ENCODE peak calls at places on chromosomes 1 and 21, in six cellular contexts. One of them, this sample, is unnamed.

GRCh38 chr1:209659909-209660308 is 7.7 kb upstream of the LAMB3 start:
- DNase-seq in WTC11: no peak
- DNase-seq in K562: no peak
- DNase-seq in A549: no peak
- DNase-seq in endothelial cell of umbilical vein: peak
- DNase-seq in HepG2: no peak
- DNase-seq in this sample: no peak

GRCh38 chr1:161021168-161021958 is 411 bp upstream of the F11R start:
- DNase-seq in HepG2: peak
- DNase-seq in WTC11: peak
- DNase-seq in endothelial cell of umbilical vein: peak
- DNase-seq in A549: peak
- DNase-seq in K562: peak
- DNase-seq in this sample: peak

GRCh38 chr1:218312509-218312908 is 27.4 kb downstream of the RRP15 start:
- DNase-seq in A549: no peak
- DNase-seq in WTC11: no peak
- DNase-seq in HepG2: no peak
- DNase-seq in endothelial cell of umbilical vein: peak
- DNase-seq in K562: no peak
- DNase-seq in this sample: no peak

GRCh38 chr1:41919764-41920397 is 1.2 kb upstream of the HIVEP3 start:
- DNase-seq in HepG2: no peak
- DNase-seq in K562: peak
- DNase-seq in A549: no peak
- DNase-seq in endothelial cell of umbilical vein: no peak
- DNase-seq in WTC11: peak
- DNase-seq in this sample: no peak

GRCh38 chr1:185939142-185939541 is 205.0 kb downstream of the HMCN1 start:
- DNase-seq in WTC11: no peak
- DNase-seq in HepG2: no peak
- DNase-seq in A549: no peak
- DNase-seq in endothelial cell of umbilical vein: no peak
- DNase-seq in K562: no peak
- DNase-seq in this sample: no peak

GRCh38 chr1:229102741-229103480 is 168.0 kb upstream of the RAB4A start:
- DNase-seq in WTC11: peak
- DNase-seq in endothelial cell of umbilical vein: no peak
- DNase-seq in K562: no peak
- DNase-seq in HepG2: no peak
- DNase-seq in A549: no peak
- DNase-seq in this sample: no peak

GRCh38 chr1:207004931-207005830 is 27.4 kb downstream of the C1orf116 start:
- DNase-seq in A549: peak
- DNase-seq in HepG2: peak
- DNase-seq in endothelial cell of umbilical vein: peak
- DNase-seq in K562: peak
- DNase-seq in WTC11: peak
- DNase-seq in this sample: no peak

GRCh38 chr21:45971487-45972352 is 9.8 kb upstream of the COL6A1 start:
- DNase-seq in HepG2: no peak
- DNase-seq in K562: no peak
- DNase-seq in A549: no peak
- DNase-seq in WTC11: no peak
- DNase-seq in endothelial cell of umbilical vein: no peak
- DNase-seq in this sample: no peak

GRCh38 chr1:93554883-93555872 is 107.3 kb downstream of the FNBP1L start:
- DNase-seq in endothelial cell of umbilical vein: peak
- DNase-seq in A549: no peak
- DNase-seq in K562: peak
- DNase-seq in WTC11: no peak
- DNase-seq in HepG2: no peak
- DNase-seq in this sample: no peak

GRCh38 chr1:13808729-13809131 is 108.7 kb downstream of the PRDM2 start:
- DNase-seq in K562: peak
- DNase-seq in A549: no peak
- DNase-seq in endothelial cell of umbilical vein: no peak
- DNase-seq in WTC11: no peak
- DNase-seq in HepG2: no peak
- DNase-seq in this sample: no peak

GRCh38 chr21:42495765-42496119 is 282 bp downstream of the RSPH1 start:
- DNase-seq in WTC11: no peak
- DNase-seq in K562: no peak
- DNase-seq in endothelial cell of umbilical vein: no peak
- DNase-seq in A549: peak
- DNase-seq in HepG2: no peak
- DNase-seq in this sample: no peak

GRCh38 chr1:43293171-43293570 is 7.6 kb upstream of the TIE1 start:
- DNase-seq in A549: no peak
- DNase-seq in HepG2: no peak
- DNase-seq in endothelial cell of umbilical vein: no peak
- DNase-seq in K562: no peak
- DNase-seq in WTC11: no peak
- DNase-seq in this sample: no peak

DNA sequence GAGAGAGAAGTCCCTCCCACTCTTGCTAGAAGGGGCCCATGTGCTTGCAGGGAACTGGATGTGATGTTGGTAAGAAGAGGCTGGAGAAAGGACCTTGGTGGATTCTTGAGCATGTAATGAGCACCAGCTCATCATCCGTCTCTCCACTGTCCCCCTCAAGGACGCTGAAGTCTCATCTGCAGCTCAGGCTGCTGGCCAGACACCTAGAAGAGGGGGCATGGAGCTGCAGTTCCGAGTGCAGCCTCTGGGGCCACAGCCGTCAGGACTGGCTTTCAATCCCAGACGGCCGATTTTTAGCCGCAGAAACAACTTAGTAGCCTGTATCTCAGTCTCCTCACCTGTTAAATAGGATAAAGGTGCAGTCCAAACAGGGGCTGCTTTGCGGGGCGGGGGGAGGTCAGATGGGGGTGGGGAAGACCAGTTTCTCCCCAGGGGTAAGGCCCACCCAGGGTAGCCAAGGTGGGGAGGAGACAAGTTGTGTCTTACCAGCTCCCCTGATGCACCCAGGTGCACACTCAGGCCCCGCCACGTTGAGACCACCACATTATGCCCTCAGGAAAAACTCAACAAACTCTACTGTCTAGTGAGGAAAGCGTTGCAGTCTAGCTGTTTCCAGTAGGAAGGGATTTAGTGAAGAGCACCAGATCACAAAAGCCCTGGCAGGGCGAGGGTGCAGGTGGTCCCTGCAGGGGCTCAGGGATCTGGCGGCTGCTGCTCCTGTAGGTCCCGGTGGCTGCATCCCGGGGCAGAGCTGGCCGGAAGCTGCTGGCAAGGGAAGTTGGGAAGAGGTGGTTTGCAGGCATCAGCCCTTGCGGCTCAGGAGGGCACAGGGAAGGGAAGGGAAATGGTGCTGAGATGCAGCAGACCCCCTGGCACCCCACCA is 29.5 kb downstream of the LDLRAP1 start:
- DNase-seq in WTC11: peak
- DNase-seq in A549: peak
- DNase-seq in endothelial cell of umbilical vein: peak
- DNase-seq in HepG2: no peak
- DNase-seq in K562: peak
- DNase-seq in this sample: peak
- TF ChIP-seq JUN in WTC11: no peak
- TF ChIP-seq JUN in A549: no peak
- TF ChIP-seq JUN in endothelial cell of umbilical vein: no peak
- TF ChIP-seq JUN in HepG2: no peak
- TF ChIP-seq JUN in K562: no peak
- TF ChIP-seq JUN in this sample: no peak

GRCh38 chr1:222644649-222645005 is 26.7 kb downstream of the MIA3 start:
- DNase-seq in WTC11: no peak
- DNase-seq in HepG2: no peak
- DNase-seq in K562: no peak
- DNase-seq in endothelial cell of umbilical vein: no peak
- DNase-seq in A549: no peak
- DNase-seq in this sample: no peak

GRCh38 chr1:222643937-222644648 is 26.2 kb downstream of the MIA3 start:
- DNase-seq in A549: peak
- DNase-seq in HepG2: peak
- DNase-seq in K562: peak
- DNase-seq in WTC11: peak
- DNase-seq in endothelial cell of umbilical vein: peak
- DNase-seq in this sample: peak

GRCh38 chr1:222641269-222641948 is 23.5 kb downstream of the MIA3 start:
- DNase-seq in K562: no peak
- DNase-seq in WTC11: no peak
- DNase-seq in HepG2: no peak
- DNase-seq in endothelial cell of umbilical vein: no peak
- DNase-seq in A549: no peak
- DNase-seq in this sample: no peak

GRCh38 chr1:222642468-222642867 is 24.6 kb downstream of the MIA3 start:
- DNase-seq in K562: no peak
- DNase-seq in A549: no peak
- DNase-seq in HepG2: no peak
- DNase-seq in WTC11: no peak
- DNase-seq in endothelial cell of umbilical vein: no peak
- DNase-seq in this sample: no peak

GRCh38 chr1:222643603-222643936 is 25.7 kb downstream of the MIA3 start:
- DNase-seq in endothelial cell of umbilical vein: no peak
- DNase-seq in WTC11: no peak
- DNase-seq in K562: peak
- DNase-seq in A549: peak
- DNase-seq in HepG2: peak
- DNase-seq in this sample: no peak
- TF ChIP-seq JUN in endothelial cell of umbilical vein: no peak
- TF ChIP-seq JUN in WTC11: no peak
- TF ChIP-seq JUN in K562: no peak
- TF ChIP-seq JUN in A549: no peak
- TF ChIP-seq JUN in HepG2: no peak
- TF ChIP-seq JUN in this sample: no peak

GRCh38 chr1:36125129-36125991 is at the start of gene COL8A2:
- DNase-seq in HepG2: no peak
- DNase-seq in K562: no peak
- DNase-seq in endothelial cell of umbilical vein: no peak
- DNase-seq in WTC11: peak
- DNase-seq in A549: no peak
- DNase-seq in this sample: peak

GRCh38 chr1:36122062-36122461 is 3.0 kb downstream of the COL8A2 start:
- DNase-seq in K562: no peak
- DNase-seq in WTC11: no peak
- DNase-seq in endothelial cell of umbilical vein: no peak
- DNase-seq in HepG2: no peak
- DNase-seq in A549: no peak
- DNase-seq in this sample: no peak

GRCh38 chr1:36122463-36123025 is 2.5 kb downstream of the COL8A2 start:
- DNase-seq in endothelial cell of umbilical vein: no peak
- DNase-seq in A549: no peak
- DNase-seq in WTC11: no peak
- DNase-seq in K562: no peak
- DNase-seq in HepG2: no peak
- DNase-seq in this sample: no peak

GRCh38 chr1:36124404-36125128 is 456 bp downstream of the COL8A2 start:
- DNase-seq in endothelial cell of umbilical vein: no peak
- DNase-seq in HepG2: no peak
- DNase-seq in A549: no peak
- DNase-seq in K562: no peak
- DNase-seq in WTC11: peak
- DNase-seq in this sample: no peak

DNA sequence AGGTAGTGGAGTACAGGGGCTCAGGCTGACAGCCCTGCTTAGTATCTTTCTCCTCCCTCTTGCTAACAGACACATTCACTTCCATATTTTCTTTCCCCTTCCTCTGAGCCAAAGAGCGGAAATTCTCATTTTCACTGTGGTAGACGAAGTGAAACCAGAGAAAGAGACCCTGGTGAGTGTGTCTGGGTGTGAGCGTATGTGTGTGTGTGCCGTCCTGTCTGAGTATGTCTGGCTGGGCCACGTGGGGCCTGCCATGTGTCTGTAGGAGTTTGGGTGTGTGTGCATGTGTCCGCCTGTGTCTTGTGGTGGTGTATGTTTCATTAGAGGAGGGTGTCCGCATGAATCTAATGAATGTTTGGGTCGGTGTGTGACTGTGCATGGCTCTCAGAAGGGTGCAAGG is 1.7 kb downstream of the COL8A2 start:
- DNase-seq in endothelial cell of umbilical vein: no peak
- DNase-seq in A549: no peak
- DNase-seq in K562: no peak
- DNase-seq in WTC11: no peak
- DNase-seq in HepG2: no peak
- DNase-seq in this sample: no peak
- TF ChIP-seq JUN in endothelial cell of umbilical vein: no peak
- TF ChIP-seq JUN in A549: no peak
- TF ChIP-seq JUN in K562: no peak
- TF ChIP-seq JUN in WTC11: no peak
- TF ChIP-seq JUN in HepG2: no peak
- TF ChIP-seq JUN in this sample: no peak

DNA sequence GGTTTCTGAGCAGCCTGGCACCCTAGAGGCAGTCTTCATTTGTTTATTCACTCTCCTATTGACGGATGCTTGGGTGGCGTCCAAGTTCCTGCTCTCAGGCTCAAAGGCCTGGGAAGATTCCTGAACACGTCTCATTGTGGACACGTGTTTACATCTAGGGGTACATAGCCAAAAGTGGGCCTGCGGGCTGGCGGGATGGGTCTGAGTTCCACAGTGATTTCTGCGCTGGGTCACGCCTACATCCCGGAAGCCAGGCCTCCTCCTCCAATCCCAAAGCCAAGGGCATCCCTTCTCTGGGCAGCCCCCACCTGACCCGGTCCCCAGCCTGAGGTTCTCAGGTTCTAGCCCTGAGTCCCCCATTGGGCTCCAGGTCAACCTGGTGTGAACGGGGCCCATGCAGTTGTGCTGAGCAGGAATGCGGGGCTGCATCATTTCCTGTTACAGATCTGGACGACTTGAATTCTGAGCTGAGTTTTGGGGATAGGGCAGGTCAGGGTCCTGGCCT is 14.8 kb downstream of the WNT3A start:
- DNase-seq in WTC11: peak
- DNase-seq in K562: no peak
- DNase-seq in endothelial cell of umbilical vein: no peak
- DNase-seq in A549: no peak
- DNase-seq in HepG2: no peak
- DNase-seq in this sample: peak
- TF ChIP-seq JUN in WTC11: no peak
- TF ChIP-seq JUN in K562: no peak
- TF ChIP-seq JUN in endothelial cell of umbilical vein: no peak
- TF ChIP-seq JUN in A549: no peak
- TF ChIP-seq JUN in HepG2: no peak
- TF ChIP-seq JUN in this sample: no peak

DNA sequence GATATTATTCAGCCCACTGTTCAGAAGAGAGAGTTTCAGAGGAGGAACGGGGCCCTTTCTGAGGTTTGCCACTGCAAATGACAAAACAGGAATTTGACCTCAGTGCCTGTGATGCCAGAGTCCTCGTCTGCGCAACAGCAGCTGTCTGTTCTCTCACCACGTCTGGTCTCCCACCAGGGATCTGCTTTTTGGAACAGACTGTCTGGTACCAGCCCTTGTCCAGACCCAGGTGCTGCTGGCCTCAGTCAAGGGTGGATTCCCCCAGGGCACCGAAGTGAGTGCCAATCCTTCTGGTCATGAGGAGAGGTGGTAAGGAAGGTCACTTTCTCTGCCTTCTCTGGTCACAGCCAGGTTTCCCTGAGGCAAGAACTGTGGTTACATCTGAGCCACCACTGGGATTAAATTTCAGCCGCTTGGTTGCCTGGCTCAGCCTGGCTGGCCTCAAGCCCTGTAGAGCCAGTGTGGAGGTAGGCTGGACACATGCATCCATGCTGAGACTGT is 2.3 kb upstream of the BCAN start:
- DNase-seq in WTC11: no peak
- DNase-seq in A549: no peak
- DNase-seq in K562: no peak
- DNase-seq in HepG2: no peak
- DNase-seq in endothelial cell of umbilical vein: no peak
- DNase-seq in this sample: no peak
- TF ChIP-seq JUN in WTC11: no peak
- TF ChIP-seq JUN in A549: no peak
- TF ChIP-seq JUN in K562: no peak
- TF ChIP-seq JUN in HepG2: no peak
- TF ChIP-seq JUN in endothelial cell of umbilical vein: no peak
- TF ChIP-seq JUN in this sample: no peak

This sample was measured in H1.